ENCODE peak calls at places on chromosomes 7 and 10, in seven cellular contexts. R, M, G, O, P, N and Z are unnamed samples.

GRCh38 chr10:99709480-99710229 is 22.3 kb downstream of the COX15 start:
- DNase-seq in O (peak), M (no peak), N (no peak), R (no peak), P (no peak), G (peak), Z (no peak)

GRCh38 chr10:130141878-130142277 is 5.7 kb downstream of the GLRX3 start:
- DNase-seq in N (no peak), G (no peak), O (no peak), R (no peak), P (no peak), M (no peak), Z (no peak)

GRCh38 chr7:132655071-132655761 is 78.9 kb upstream of the PLXNA4 start:
- DNase-seq in O (no peak), M (no peak), P (no peak), N (no peak), R (no peak), G (no peak), Z (no peak)

GRCh38 chr10:93652857-93653256 is 40.5 kb downstream of the PDE6C start:
- DNase-seq in G (no peak), N (no peak), P (no peak), M (no peak), O (no peak), R (no peak), Z (no peak)

GRCh38 chr7:88449410-88449809 is 142.7 kb upstream of the STEAP4 start:
- DNase-seq in R (no peak), P (no peak), G (no peak), N (no peak), O (no peak), M (no peak), Z (no peak)

GRCh38 chr10:114070710-114071109 is 27.0 kb downstream of the ADRB1 start:
- DNase-seq in R (no peak), P (no peak), N (no peak), O (no peak), G (no peak), M (no peak), Z (no peak)

GRCh38 chr7:90951986-90952648 is 312.1 kb upstream of the FZD1 start:
- DNase-seq in N (no peak), P (no peak), R (no peak), O (no peak), M (no peak), G (no peak), Z (no peak)

GRCh38 chr7:37901890-37902524 is 14.6 kb downstream of the SFRP4 start:
- DNase-seq in P (peak), N (no peak), O (no peak), R (no peak), M (no peak), G (peak), Z (peak)

GRCh38 chr10:71755179-71755879 is 18.0 kb downstream of the VSIR start:
- DNase-seq in G (no peak), P (no peak), R (no peak), M (no peak), O (no peak), N (no peak), Z (no peak)

GRCh38 chr10:116627386-116627933 is 6.7 kb downstream of the PNLIPRP2 start:
- DNase-seq in R (peak), N (peak), G (peak), O (no peak), P (peak), M (peak), Z (peak)

GRCh38 chr7:156725074-156725473 is 84.5 kb downstream of the RNF32 start:
- DNase-seq in P (no peak), G (no peak), M (no peak), R (no peak), N (no peak), O (no peak), Z (no peak)

GRCh38 chr7:30469303-30469702 is 9.3 kb downstream of the NOD1 start:
- DNase-seq in N (peak), M (no peak), P (peak), R (peak), G (no peak), O (no peak), Z (peak)

GRCh38 chr7:27175626-27176342 is 1.7 kb upstream of the HOXA10 start:
- DNase-seq in P (no peak), M (peak), R (no peak), G (no peak), O (no peak), N (no peak), Z (no peak)

GRCh38 chr10:97919012-97919411 is 69.4 kb downstream of the GOLGA7B start:
- DNase-seq in R (no peak), G (no peak), M (no peak), N (no peak), O (no peak), P (no peak), Z (no peak)

GRCh38 chr10:71278691-71279588 is 40.1 kb upstream of the SLC29A3 start:
- DNase-seq in O (no peak), P (no peak), R (no peak), M (peak), N (no peak), G (no peak), Z (no peak)

GRCh38 chr10:73744690-73744994 is 470 bp downstream of the SEC24C start:
- DNase-seq in R (no peak), G (peak), P (peak), O (no peak), M (peak), N (no peak), Z (peak)

GRCh38 chr7:141287936-141288335 is 214.1 kb downstream of the TMEM178B start:
- DNase-seq in O (no peak), M (no peak), N (no peak), G (no peak), P (no peak), R (no peak), Z (no peak)

GRCh38 chr10:62433181-62433692 is 59.1 kb downstream of the ZNF365 start:
- DNase-seq in N (no peak), G (peak), P (no peak), M (no peak), R (peak), O (no peak), Z (no peak)

GRCh38 chr7:104252409-104253134 is 44.8 kb upstream of the ORC5 start:
- DNase-seq in R (peak), M (no peak), P (peak), N (no peak), G (peak), O (no peak), Z (no peak)

GRCh38 chr7:133675510-133676218 is 422.8 kb downstream of the EXOC4 start:
- DNase-seq in R (no peak), O (no peak), N (no peak), G (no peak), P (no peak), M (peak), Z (no peak)

GRCh38 chr7:122790132-122790531 is 87.4 kb upstream of the RNF148 start:
- DNase-seq in P (no peak), M (no peak), R (no peak), O (no peak), G (no peak), N (no peak), Z (no peak)

GRCh38 chr7:147708871-147709270 is 881.7 kb upstream of the C7orf33 start:
- DNase-seq in N (no peak), O (no peak), M (no peak), R (no peak), G (no peak), P (no peak), Z (no peak)

GRCh38 chr10:115931301-115931700 is 341.7 kb downstream of the GFRA1 start:
- DNase-seq in O (no peak), M (no peak), N (no peak), P (no peak), G (no peak), R (no peak), Z (no peak)

GRCh38 chr7:155119801-155120382 is 49.8 kb downstream of the HTR5A start:
- DNase-seq in O (no peak), M (no peak), N (no peak), P (no peak), G (no peak), R (no peak), Z (no peak)

GRCh38 chr10:125795111-125795510 is 19.5 kb upstream of the MMP21 start:
- DNase-seq in P (no peak), R (no peak), O (no peak), N (no peak), G (no peak), M (no peak), Z (no peak)

GRCh38 chr7:151599401-151600227 is 79.9 kb upstream of the RHEB start:
- DNase-seq in O (no peak), G (no peak), R (peak), N (no peak), P (no peak), M (peak), Z (no peak)

GRCh38 chr10:47340613-47341170 is 7.5 kb upstream of the RBP3 start:
- DNase-seq in G (peak), P (peak), O (peak), M (peak), R (peak), N (peak), Z (peak)

GRCh38 chr10:31528834-31529233 is 209.8 kb downstream of the ZEB1 start:
- DNase-seq in P (no peak), N (no peak), M (no peak), O (no peak), R (no peak), G (no peak), Z (no peak)

GRCh38 chr10:105757302-105757701 is 1116.2 kb downstream of the SORCS3 start:
- DNase-seq in M (no peak), P (no peak), R (no peak), O (no peak), N (no peak), G (no peak), Z (no peak)

GRCh38 chr10:105756386-105756785 is 1115.3 kb downstream of the SORCS3 start:
- DNase-seq in P (no peak), G (no peak), N (no peak), O (no peak), M (no peak), R (no peak), Z (no peak)

GRCh38 chr10:105761861-105762260 is 1120.8 kb downstream of the SORCS3 start:
- DNase-seq in P (no peak), N (no peak), O (no peak), M (no peak), G (no peak), R (no peak), Z (no peak)

GRCh38 chr10:105758209-105758998 is 1117.3 kb downstream of the SORCS3 start:
- DNase-seq in M (no peak), R (no peak), P (no peak), G (no peak), O (no peak), N (no peak), Z (no peak)

GRCh38 chr10:105759741-105760140 is 1118.7 kb downstream of the SORCS3 start:
- DNase-seq in R (no peak), P (no peak), N (no peak), O (no peak), M (no peak), G (no peak), Z (no peak)
- TF ChIP-seq JUND in R (no peak), P (no peak), N (no peak), O (no peak), M (no peak), G (no peak), Z (no peak)

DNA sequence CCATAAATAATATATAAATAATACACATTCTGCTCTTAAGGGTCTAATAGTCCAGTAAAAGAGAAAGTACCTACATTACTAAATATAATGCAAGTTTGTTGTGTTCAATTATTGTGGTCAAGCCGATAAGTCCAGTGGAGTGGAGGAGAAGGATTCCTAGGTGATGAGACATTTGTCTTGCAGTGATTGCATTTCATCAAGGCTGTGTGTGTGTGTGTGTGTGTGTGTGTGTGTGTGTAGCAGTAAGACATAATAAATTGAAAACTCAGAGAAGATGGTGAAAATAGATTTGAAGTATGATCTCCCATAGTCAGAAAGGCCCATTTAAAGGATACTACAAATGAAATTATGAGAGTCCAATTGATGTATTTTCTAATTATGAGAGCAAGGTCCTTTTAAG is 192.5 kb upstream of the SEMA3C start:
- DNase-seq in R (peak), M (peak), G (no peak), N (no peak), O (no peak), P (no peak), Z (peak)
- TF ChIP-seq JUND in R (no peak), M (peak), G (no peak), N (no peak), O (no peak), P (no peak), Z (no peak)

GRCh38 chr7:55096318-55096717 is 77.5 kb downstream of the EGFR start:
- DNase-seq in N (no peak), G (no peak), R (no peak), P (no peak), M (no peak), O (no peak), Z (no peak)
- TF ChIP-seq JUND in N (no peak), G (no peak), R (no peak), P (no peak), M (no peak), O (no peak), Z (no peak)

GRCh38 chr7:3520206-3520605 is 219.2 kb downstream of the SDK1 start:
- DNase-seq in M (no peak), R (no peak), G (no peak), P (peak), O (no peak), N (no peak), Z (no peak)
- TF ChIP-seq JUND in M (no peak), R (no peak), G (no peak), P (no peak), O (no peak), N (no peak), Z (no peak)